ENCODE peak calls at places on chromosomes 13 and 19, in eight cellular contexts. One of them, this sample, is unnamed.

GRCh38 chr13:95099541-95099940 is 201.7 kb downstream of the ABCC4 start:
- DNase-seq in kidney epithelial cell: peak
- DNase-seq in lung: no peak
- DNase-seq in IMR-90: peak
- DNase-seq in cardiac fibroblast: peak
- DNase-seq in brain microvascular endothelial cell: peak
- DNase-seq in mucosa of descending colon: no peak
- DNase-seq in AG09309: no peak
- DNase-seq in this sample: no peak

GRCh38 chr19:6287269-6287885 is 7.6 kb upstream of the MLLT1 start:
- DNase-seq in cardiac fibroblast: peak
- DNase-seq in kidney epithelial cell: no peak
- DNase-seq in brain microvascular endothelial cell: no peak
- DNase-seq in AG09309: no peak
- DNase-seq in mucosa of descending colon: no peak
- DNase-seq in IMR-90: no peak
- DNase-seq in lung: no peak
- DNase-seq in this sample: no peak

GRCh38 chr19:16527971-16528521 is 14.2 kb downstream of the CHERP start:
- DNase-seq in IMR-90: no peak
- DNase-seq in brain microvascular endothelial cell: no peak
- DNase-seq in mucosa of descending colon: no peak
- DNase-seq in cardiac fibroblast: peak
- DNase-seq in AG09309: no peak
- DNase-seq in lung: no peak
- DNase-seq in kidney epithelial cell: no peak
- DNase-seq in this sample: peak

GRCh38 chr13:23467048-23467931 is 33.8 kb upstream of the SACS start:
- DNase-seq in lung: no peak
- DNase-seq in IMR-90: peak
- DNase-seq in mucosa of descending colon: no peak
- DNase-seq in kidney epithelial cell: no peak
- DNase-seq in AG09309: no peak
- DNase-seq in cardiac fibroblast: no peak
- DNase-seq in brain microvascular endothelial cell: no peak
- DNase-seq in this sample: peak

GRCh38 chr19:49932731-49933131 is 3.4 kb upstream of the NUP62 start:
- DNase-seq in brain microvascular endothelial cell: no peak
- DNase-seq in AG09309: no peak
- DNase-seq in cardiac fibroblast: no peak
- DNase-seq in lung: no peak
- DNase-seq in mucosa of descending colon: peak
- DNase-seq in kidney epithelial cell: no peak
- DNase-seq in IMR-90: no peak
- DNase-seq in this sample: no peak

GRCh38 chr19:44623080-44623479 is 9.7 kb downstream of the IGSF23 start:
- DNase-seq in mucosa of descending colon: no peak
- DNase-seq in lung: no peak
- DNase-seq in cardiac fibroblast: peak
- DNase-seq in IMR-90: peak
- DNase-seq in kidney epithelial cell: no peak
- DNase-seq in AG09309: peak
- DNase-seq in brain microvascular endothelial cell: peak
- DNase-seq in this sample: no peak

GRCh38 chr19:50777830-50778303 is 7.6 kb downstream of the GPR32 start:
- DNase-seq in IMR-90: peak
- DNase-seq in kidney epithelial cell: no peak
- DNase-seq in AG09309: no peak
- DNase-seq in cardiac fibroblast: no peak
- DNase-seq in brain microvascular endothelial cell: peak
- DNase-seq in mucosa of descending colon: no peak
- DNase-seq in lung: no peak
- DNase-seq in this sample: no peak

GRCh38 chr13:48571121-48571901 is 38.4 kb upstream of the RCBTB2 start:
- DNase-seq in AG09309: peak
- DNase-seq in lung: no peak
- DNase-seq in cardiac fibroblast: peak
- DNase-seq in IMR-90: peak
- DNase-seq in mucosa of descending colon: no peak
- DNase-seq in brain microvascular endothelial cell: peak
- DNase-seq in kidney epithelial cell: no peak
- DNase-seq in this sample: no peak

GRCh38 chr13:66933994-66934393 is 296.1 kb downstream of the PCDH9 start:
- DNase-seq in AG09309: no peak
- DNase-seq in cardiac fibroblast: peak
- DNase-seq in IMR-90: peak
- DNase-seq in mucosa of descending colon: no peak
- DNase-seq in lung: no peak
- DNase-seq in kidney epithelial cell: peak
- DNase-seq in brain microvascular endothelial cell: peak
- DNase-seq in this sample: no peak

GRCh38 chr19:16034180-16034579 is 42.1 kb upstream of the TPM4 start:
- DNase-seq in lung: no peak
- DNase-seq in AG09309: no peak
- DNase-seq in kidney epithelial cell: no peak
- DNase-seq in IMR-90: no peak
- DNase-seq in brain microvascular endothelial cell: no peak
- DNase-seq in mucosa of descending colon: no peak
- DNase-seq in cardiac fibroblast: no peak
- DNase-seq in this sample: no peak

GRCh38 chr13:21964686-21965085 is 293.8 kb downstream of the FGF9 start:
- DNase-seq in kidney epithelial cell: no peak
- DNase-seq in brain microvascular endothelial cell: no peak
- DNase-seq in cardiac fibroblast: no peak
- DNase-seq in lung: no peak
- DNase-seq in AG09309: no peak
- DNase-seq in IMR-90: peak
- DNase-seq in mucosa of descending colon: no peak
- DNase-seq in this sample: no peak

GRCh38 chr13:80011448-80012212 is 329.3 kb downstream of the SPRY2 start:
- DNase-seq in mucosa of descending colon: no peak
- DNase-seq in lung: no peak
- DNase-seq in AG09309: no peak
- DNase-seq in IMR-90: no peak
- DNase-seq in cardiac fibroblast: no peak
- DNase-seq in brain microvascular endothelial cell: no peak
- DNase-seq in kidney epithelial cell: no peak
- DNase-seq in this sample: no peak

GRCh38 chr19:35287713-35288112 is 4.2 kb upstream of the MAG start:
- DNase-seq in lung: no peak
- DNase-seq in mucosa of descending colon: no peak
- DNase-seq in cardiac fibroblast: no peak
- DNase-seq in AG09309: no peak
- DNase-seq in brain microvascular endothelial cell: no peak
- DNase-seq in IMR-90: no peak
- DNase-seq in kidney epithelial cell: no peak
- DNase-seq in this sample: no peak

GRCh38 chr19:10230904-10231623 is at the start of gene S1PR2:
- DNase-seq in kidney epithelial cell: no peak
- DNase-seq in mucosa of descending colon: peak
- DNase-seq in brain microvascular endothelial cell: peak
- DNase-seq in AG09309: no peak
- DNase-seq in cardiac fibroblast: peak
- DNase-seq in lung: peak
- DNase-seq in IMR-90: peak
- DNase-seq in this sample: peak

GRCh38 chr19:42268704-42269517 is at the start of gene CIC:
- DNase-seq in brain microvascular endothelial cell: peak
- DNase-seq in mucosa of descending colon: peak
- DNase-seq in lung: peak
- DNase-seq in AG09309: peak
- DNase-seq in cardiac fibroblast: peak
- DNase-seq in kidney epithelial cell: peak
- DNase-seq in IMR-90: peak
- DNase-seq in this sample: peak

GRCh38 chr13:27450921-27451461 is 627 bp upstream of the MTIF3 start:
- DNase-seq in cardiac fibroblast: peak
- DNase-seq in AG09309: no peak
- DNase-seq in lung: peak
- DNase-seq in IMR-90: peak
- DNase-seq in brain microvascular endothelial cell: peak
- DNase-seq in mucosa of descending colon: peak
- DNase-seq in kidney epithelial cell: peak
- DNase-seq in this sample: no peak

GRCh38 chr19:8069116-8069973 is 16.8 kb downstream of the CCL25 start:
- DNase-seq in mucosa of descending colon: no peak
- DNase-seq in cardiac fibroblast: peak
- DNase-seq in kidney epithelial cell: no peak
- DNase-seq in AG09309: no peak
- DNase-seq in IMR-90: no peak
- DNase-seq in brain microvascular endothelial cell: no peak
- DNase-seq in lung: no peak
- DNase-seq in this sample: peak

GRCh38 chr13:99834246-99834645 is 137.3 kb downstream of the ZIC5 start:
- DNase-seq in brain microvascular endothelial cell: no peak
- DNase-seq in IMR-90: no peak
- DNase-seq in lung: no peak
- DNase-seq in AG09309: no peak
- DNase-seq in mucosa of descending colon: no peak
- DNase-seq in kidney epithelial cell: no peak
- DNase-seq in cardiac fibroblast: no peak
- DNase-seq in this sample: no peak

GRCh38 chr13:99829593-99830239 is 141.9 kb downstream of the ZIC5 start:
- DNase-seq in AG09309: no peak
- DNase-seq in cardiac fibroblast: no peak
- DNase-seq in lung: no peak
- DNase-seq in brain microvascular endothelial cell: no peak
- DNase-seq in kidney epithelial cell: no peak
- DNase-seq in IMR-90: no peak
- DNase-seq in mucosa of descending colon: no peak
- DNase-seq in this sample: no peak

GRCh38 chr13:99829156-99829555 is 142.4 kb downstream of the ZIC5 start:
- DNase-seq in kidney epithelial cell: no peak
- DNase-seq in AG09309: no peak
- DNase-seq in brain microvascular endothelial cell: no peak
- DNase-seq in mucosa of descending colon: no peak
- DNase-seq in lung: no peak
- DNase-seq in IMR-90: no peak
- DNase-seq in cardiac fibroblast: no peak
- DNase-seq in this sample: no peak

GRCh38 chr13:99828114-99828513 is 143.5 kb downstream of the ZIC5 start:
- DNase-seq in lung: no peak
- DNase-seq in AG09309: no peak
- DNase-seq in cardiac fibroblast: no peak
- DNase-seq in mucosa of descending colon: no peak
- DNase-seq in brain microvascular endothelial cell: no peak
- DNase-seq in IMR-90: no peak
- DNase-seq in kidney epithelial cell: no peak
- DNase-seq in this sample: peak

GRCh38 chr13:99830931-99831330 is 140.6 kb downstream of the ZIC5 start:
- DNase-seq in AG09309: no peak
- DNase-seq in lung: no peak
- DNase-seq in IMR-90: no peak
- DNase-seq in kidney epithelial cell: no peak
- DNase-seq in cardiac fibroblast: no peak
- DNase-seq in mucosa of descending colon: no peak
- DNase-seq in brain microvascular endothelial cell: no peak
- DNase-seq in this sample: no peak
- TF ChIP-seq CTCF in AG09309: no peak
- TF ChIP-seq CTCF in lung: no peak
- TF ChIP-seq CTCF in IMR-90: no peak
- TF ChIP-seq CTCF in kidney epithelial cell: no peak
- TF ChIP-seq CTCF in cardiac fibroblast: no peak
- TF ChIP-seq CTCF in mucosa of descending colon: no peak
- TF ChIP-seq CTCF in brain microvascular endothelial cell: no peak
- TF ChIP-seq CTCF in this sample: no peak

DNA sequence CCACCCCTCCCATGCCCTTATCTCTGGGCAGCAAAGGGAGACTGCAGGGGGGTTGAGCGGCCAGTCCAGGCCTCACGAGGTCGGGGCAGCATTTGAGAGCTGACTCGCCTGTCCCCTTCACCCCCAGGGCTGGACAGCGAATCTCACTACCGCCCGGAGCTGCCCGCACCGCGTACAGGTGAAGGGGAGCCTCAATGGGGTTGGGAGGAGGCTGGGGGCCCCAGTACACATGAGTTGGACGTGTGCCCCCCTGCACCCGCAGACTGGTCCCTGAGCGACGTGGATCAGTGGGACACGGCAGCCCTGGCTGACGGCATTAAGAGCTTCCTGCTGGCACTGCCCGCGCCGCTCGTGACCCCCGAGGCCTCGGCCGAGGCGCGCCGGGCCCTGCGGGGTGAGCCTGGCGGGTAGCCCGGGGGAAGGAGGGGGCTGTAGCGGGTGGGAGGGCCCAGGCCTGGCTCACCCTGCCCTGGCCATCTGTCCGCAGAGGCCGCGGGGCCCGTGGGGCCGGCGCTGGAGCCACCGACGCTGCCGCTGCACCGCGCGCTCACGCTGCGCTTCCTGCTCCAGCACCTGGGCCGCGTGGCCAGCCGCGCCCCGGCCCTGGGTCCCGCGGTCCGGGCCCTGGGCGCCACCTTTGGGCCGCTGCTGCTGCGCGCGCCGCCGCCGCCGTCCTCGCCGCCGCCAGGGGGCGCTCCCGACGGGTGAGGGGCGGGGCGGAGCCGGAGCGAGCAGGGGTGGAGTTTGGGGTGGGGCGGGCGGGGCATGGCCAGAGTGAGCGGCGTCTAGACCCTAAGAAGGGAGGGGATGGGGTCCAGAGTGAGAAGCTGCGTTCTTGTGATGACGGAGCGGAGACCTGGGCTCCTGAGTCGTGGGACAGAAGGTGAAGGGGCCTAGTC is 8.1 kb downstream of the PIK3R2 start:
- DNase-seq in AG09309: no peak
- DNase-seq in cardiac fibroblast: peak
- DNase-seq in mucosa of descending colon: peak
- DNase-seq in brain microvascular endothelial cell: no peak
- DNase-seq in IMR-90: peak
- DNase-seq in kidney epithelial cell: no peak
- DNase-seq in lung: peak
- DNase-seq in this sample: peak
- H3K4me3 ChIP-seq in AG09309: no peak
- H3K4me3 ChIP-seq in cardiac fibroblast: peak
- H3K4me3 ChIP-seq in mucosa of descending colon: no peak
- H3K4me3 ChIP-seq in brain microvascular endothelial cell: peak
- H3K4me3 ChIP-seq in IMR-90: peak
- H3K4me3 ChIP-seq in kidney epithelial cell: no peak
- H3K4me3 ChIP-seq in lung: peak
- H3K4me3 ChIP-seq in this sample: peak

DNA sequence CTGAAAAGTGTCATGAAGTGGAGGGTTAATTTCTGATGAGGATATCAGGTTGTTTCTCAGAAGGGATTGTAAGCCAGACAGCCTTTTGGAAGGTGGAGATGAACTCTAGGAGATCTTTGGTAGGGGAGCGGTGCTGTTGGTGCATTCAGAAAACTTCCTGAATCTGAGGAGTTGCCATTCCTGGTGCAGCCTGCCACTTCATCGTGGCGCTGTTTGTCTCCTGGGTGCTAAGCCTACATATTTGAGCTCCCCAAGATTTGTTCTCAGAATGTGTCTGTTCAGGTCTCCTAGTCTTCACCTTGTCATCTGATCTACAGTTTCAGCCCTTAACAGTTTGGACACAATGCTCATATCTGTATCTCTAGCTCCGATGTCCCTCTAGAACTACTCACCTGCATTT is 285.6 kb downstream of the MTUS2 start:
- DNase-seq in brain microvascular endothelial cell: no peak
- DNase-seq in lung: no peak
- DNase-seq in IMR-90: no peak
- DNase-seq in cardiac fibroblast: no peak
- DNase-seq in mucosa of descending colon: no peak
- DNase-seq in AG09309: no peak
- DNase-seq in kidney epithelial cell: no peak
- DNase-seq in this sample: no peak
- TF ChIP-seq CTCF in brain microvascular endothelial cell: no peak
- TF ChIP-seq CTCF in lung: no peak
- TF ChIP-seq CTCF in IMR-90: no peak
- TF ChIP-seq CTCF in cardiac fibroblast: no peak
- TF ChIP-seq CTCF in mucosa of descending colon: no peak
- TF ChIP-seq CTCF in AG09309: no peak
- TF ChIP-seq CTCF in kidney epithelial cell: peak
- TF ChIP-seq CTCF in this sample: peak

GRCh38 chr13:20160346-20161274 is at the start of gene GJA3:
- DNase-seq in lung: no peak
- DNase-seq in kidney epithelial cell: no peak
- DNase-seq in AG09309: no peak
- DNase-seq in mucosa of descending colon: peak
- DNase-seq in IMR-90: peak
- DNase-seq in cardiac fibroblast: peak
- DNase-seq in brain microvascular endothelial cell: no peak
- DNase-seq in this sample: peak
- H3K4me3 ChIP-seq in lung: peak
- H3K4me3 ChIP-seq in kidney epithelial cell: peak
- H3K4me3 ChIP-seq in AG09309: peak
- H3K4me3 ChIP-seq in mucosa of descending colon: no peak
- H3K4me3 ChIP-seq in IMR-90: peak
- H3K4me3 ChIP-seq in cardiac fibroblast: peak
- H3K4me3 ChIP-seq in brain microvascular endothelial cell: peak
- H3K4me3 ChIP-seq in this sample: peak

This sample was measured in GM12865.